ENCODE peak calls at places on chromosomes 4 and X, in eight cellular contexts. H is endothelial cell; A is OCI-LY7; L is left colon; M is amygdala; Y is Ammon's horn; S is activated T-helper 9 cell treated with anti-CD3 and anti-CD28 coated beads, Interleukin-2, amount 50 U/mL, for 16 hours; X is fibroblast of lung. I is an unnamed sample.

GRCh38 chr4:35503435-35503834 is 740.9 kb downstream of the ARAP2 start:
- DNase-seq in S (no peak), H (no peak), A (no peak), Y (no peak), X (no peak), M (no peak), L (no peak), I (no peak)

GRCh38 chr4:183533698-183534097 is 28.8 kb downstream of the ING2 start:
- DNase-seq in H (no peak), Y (no peak), L (no peak), X (no peak), M (no peak), A (no peak), S (no peak), I (no peak)

GRCh38 chr4:95232358-95233156 is 316.2 kb downstream of the UNC5C start:
- DNase-seq in Y (peak; percentile 90), A (no peak), H (no peak), X (no peak), S (no peak), M (no peak), L (no peak), I (peak; percentile 24)

GRCh38 chr4:1058997-1059665 is 47.7 kb downstream of the FGFRL1 start:
- DNase-seq in L (no peak), X (no peak), M (no peak), A (no peak), Y (no peak), S (no peak), H (no peak), I (no peak)

GRCh38 chr4:40200881-40201797 is 4.3 kb downstream of the RHOH start:
- DNase-seq in S (no peak), M (no peak), Y (peak; percentile 16), A (peak; percentile 75), H (no peak), X (peak; percentile 90), L (no peak), I (no peak)

GRCh38 chrX:154013614-154014360 is 5.9 kb downstream of the IRAK1 start:
- DNase-seq in A (peak; percentile 52), M (no peak), L (no peak), H (peak; percentile 43), S (peak; percentile 39), Y (peak; percentile 51), X (peak; percentile 31), I (peak; percentile 22)

GRCh38 chr4:53943345-53944085 is 120.9 kb downstream of the CHIC2 start:
- DNase-seq in X (peak; percentile 71), L (no peak), M (no peak), H (no peak), S (no peak), A (no peak), Y (no peak), I (no peak)

GRCh38 chr4:73895201-73896177 is 26.3 kb downstream of the CXCL1 start:
- DNase-seq in M (no peak), A (no peak), X (peak; percentile 86), S (no peak), L (peak; percentile 12), H (no peak), Y (no peak), I (no peak)

GRCh38 chr4:121380448-121381147 is at the start of gene QRFPR:
- DNase-seq in H (peak; percentile 38), M (no peak), S (no peak), Y (no peak), L (no peak), A (no peak), X (no peak), I (no peak)

GRCh38 chrX:2689773-2690666 is 1.1 kb upstream of the CD99 start:
- DNase-seq in Y (no peak), L (peak; percentile 80), X (no peak), H (no peak), M (no peak), A (no peak), S (no peak), I (no peak)

I was measured in hypothalamus.